ENCODE peak calls at places on chromosomes 3 and 15, in six cellular contexts. O, R, G, V, C and I are unnamed samples.

GRCh38 chr3:173007079-173007723 is 133.8 kb downstream of the SPATA16 start:
- DNase-seq in O (no peak), R (no peak), G (no peak), V (no peak), C (no peak), I (no peak)

GRCh38 chr3:66554178-66554577 is 53.4 kb upstream of the LRIG1 start:
- DNase-seq in O (no peak), R (no peak), G (no peak), V (no peak), C (no peak), I (no peak)

GRCh38 chr3:185732782-185733181 is 92.1 kb downstream of the IGF2BP2 start:
- DNase-seq in O (no peak), R (no peak), G (no peak), V (no peak), C (no peak), I (no peak)

GRCh38 chr3:16066975-16067374 is 107.5 kb upstream of the GALNT15 start:
- DNase-seq in O (no peak), R (no peak), G (no peak), V (no peak), C (no peak), I (no peak)

GRCh38 chr15:40064231-40064894 is 25.4 kb upstream of the SRP14 start:
- DNase-seq in O (no peak), R (no peak), G (no peak), V (no peak), C (no peak), I (no peak)

GRCh38 chr15:26082833-26083174 is 219.7 kb upstream of the ATP10A start:
- DNase-seq in O (no peak), R (no peak), G (no peak), V (no peak), C (no peak), I (no peak)

GRCh38 chr15:100227781-100228180 is 114.0 kb downstream of the ADAMTS17 start:
- DNase-seq in O (no peak), R (no peak), G (no peak), V (peak; percentile 49), C (no peak), I (no peak)

GRCh38 chr15:69826818-69827174 is 270.9 kb downstream of the TLE3 start:
- DNase-seq in O (no peak), R (no peak), G (no peak), V (no peak), C (no peak), I (no peak)

GRCh38 chr3:30567139-30567753 is 39.2 kb upstream of the TGFBR2 start:
- DNase-seq in O (no peak), R (no peak), G (no peak), V (no peak), C (no peak), I (no peak)

GRCh38 chr3:194584866-194585265 is 48.4 kb downstream of the TMEM44 start:
- DNase-seq in O (no peak), R (no peak), G (no peak), V (peak; percentile 43), C (no peak), I (no peak)
- H3K4me3 ChIP-seq in O (no peak overlapping the region), R (peak overlapping the region; percentile 96), G (no peak overlapping the region), V (no peak overlapping the region), C (peak overlapping the region; percentile 73), I (peak overlapping the region; percentile 79)

DNA sequence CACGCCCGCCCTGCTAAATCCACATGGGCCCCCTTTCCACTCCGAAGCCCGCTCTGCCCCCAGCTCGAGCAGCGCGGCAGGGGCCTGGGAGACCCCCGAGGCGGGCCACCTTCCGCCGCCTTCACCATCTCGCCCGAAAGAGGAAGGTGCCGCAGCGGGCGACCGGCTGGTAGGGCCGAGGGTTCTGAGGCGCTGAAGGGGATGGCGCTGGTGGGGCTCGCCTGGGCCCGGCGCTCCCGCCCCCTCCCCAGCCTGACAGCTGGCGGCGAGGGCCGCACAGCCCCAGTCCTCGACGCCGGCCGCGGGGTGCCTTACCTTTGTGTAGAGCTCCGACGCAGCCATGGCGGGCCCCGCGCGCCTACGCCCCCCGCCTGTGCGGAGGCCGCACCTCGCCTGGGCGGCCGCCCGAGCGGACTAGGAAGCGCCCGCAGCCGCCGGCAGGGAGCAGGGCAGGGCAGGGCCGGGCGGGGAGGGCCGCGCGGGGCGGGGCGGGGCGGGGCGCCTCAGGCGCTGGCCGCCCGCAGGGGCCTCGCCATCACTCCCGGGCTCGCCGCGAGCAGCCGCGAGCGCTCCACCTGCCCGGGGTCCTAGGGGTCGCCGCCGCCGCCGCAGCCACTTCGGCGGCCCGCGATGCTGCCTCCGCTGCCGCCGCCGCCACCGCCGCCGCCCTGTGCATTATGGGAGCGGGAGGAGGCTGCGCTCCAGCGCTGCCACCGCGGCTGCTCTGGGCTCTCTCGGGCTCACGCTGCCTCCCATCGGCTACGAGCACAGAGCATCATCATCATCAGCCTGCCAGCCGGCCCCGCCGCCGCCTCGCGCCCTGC is at the start of gene MYO5A:
- DNase-seq in O (peak; percentile 83), R (peak; percentile 75), G (peak; percentile 39), V (peak; percentile 78), C (peak; percentile 22), I (peak; percentile 87)
- TF ChIP-seq POLR2A in O (peak; percentile 11), R (no peak), G (peak; percentile 35), V (peak; percentile 12), C (no peak), I (no peak)

DNA sequence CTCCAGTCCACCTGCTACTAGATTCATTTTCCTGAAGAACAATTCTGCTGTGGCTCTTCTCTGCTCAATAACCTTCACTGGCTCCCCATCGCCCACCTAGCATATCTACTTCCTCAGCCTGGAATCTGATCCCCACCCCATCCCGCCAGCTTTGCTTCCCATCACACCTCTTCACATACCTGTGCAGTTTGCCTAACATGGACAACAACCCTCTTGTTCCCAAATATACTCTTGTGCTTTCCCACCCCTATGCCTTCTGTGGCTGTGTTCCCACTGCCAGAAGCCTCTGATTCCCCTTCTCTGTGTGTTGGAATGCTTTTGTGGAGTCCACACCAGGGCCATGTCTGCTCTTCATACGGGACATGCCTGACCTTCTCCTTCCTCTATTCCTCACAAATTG is 29.5 kb downstream of the CMTM7 start:
- DNase-seq in O (no peak), R (no peak), G (no peak), V (no peak), C (peak; percentile 7), I (no peak)
- H3K27ac ChIP-seq in O (peak overlapping the region; percentile 47), R (no peak overlapping the region), G (peak overlapping the region; percentile 69), V (no peak overlapping the region), C (peak overlapping the region; percentile 97), I (peak overlapping the region; percentile 23)

GRCh38 chr15:74844319-74845207 is 1.6 kb upstream of the ULK3 start:
- DNase-seq in O (no peak), R (peak; percentile 66), G (no peak), V (no peak), C (no peak), I (no peak)
- H3K4me3 ChIP-seq in O (no peak overlapping the region), R (no peak overlapping the region), G (no peak overlapping the region), V (no peak overlapping the region), C (no peak overlapping the region), I (no peak overlapping the region)

GRCh38 chr15:96334017-96334704 is 3.7 kb downstream of the NR2F2 start:
- DNase-seq in O (no peak), R (no peak), G (no peak), V (peak; percentile 25), C (no peak), I (no peak)

GRCh38 chr15:96334705-96335428 is 4.4 kb downstream of the NR2F2 start:
- DNase-seq in O (no peak), R (no peak), G (no peak), V (no peak), C (no peak), I (no peak)

GRCh38 chr15:96336643-96337353 is 6.3 kb downstream of the NR2F2 start:
- DNase-seq in O (no peak), R (no peak), G (no peak), V (no peak), C (no peak), I (no peak)

GRCh38 chr15:96336045-96336642 is 5.6 kb downstream of the NR2F2 start:
- DNase-seq in O (no peak), R (no peak), G (no peak), V (no peak), C (no peak), I (no peak)

DNA sequence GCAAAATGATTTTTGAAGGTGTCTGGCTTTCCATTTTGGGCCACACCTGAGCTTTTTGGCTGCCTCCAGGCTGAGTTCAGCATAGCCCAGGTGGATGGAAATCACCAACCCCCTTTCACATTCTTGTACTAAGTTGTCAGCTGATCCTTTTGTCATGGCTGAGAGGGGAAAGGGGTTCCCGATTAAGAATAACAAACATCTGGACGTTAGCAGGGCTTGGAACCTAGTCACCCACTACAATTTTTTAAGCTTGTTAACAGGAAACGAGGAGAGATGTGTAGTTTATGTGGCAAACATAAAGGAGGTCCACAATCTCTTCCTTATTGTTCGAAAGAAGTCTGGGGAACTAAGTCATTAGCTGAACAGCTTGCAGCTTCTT is 4.9 kb downstream of the NR2F2 start:
- DNase-seq in O (no peak), R (no peak), G (no peak), V (no peak), C (no peak), I (no peak)
- TF ChIP-seq POLR2A in O (no peak), R (no peak), G (no peak), V (no peak), C (no peak), I (no peak)

DNA sequence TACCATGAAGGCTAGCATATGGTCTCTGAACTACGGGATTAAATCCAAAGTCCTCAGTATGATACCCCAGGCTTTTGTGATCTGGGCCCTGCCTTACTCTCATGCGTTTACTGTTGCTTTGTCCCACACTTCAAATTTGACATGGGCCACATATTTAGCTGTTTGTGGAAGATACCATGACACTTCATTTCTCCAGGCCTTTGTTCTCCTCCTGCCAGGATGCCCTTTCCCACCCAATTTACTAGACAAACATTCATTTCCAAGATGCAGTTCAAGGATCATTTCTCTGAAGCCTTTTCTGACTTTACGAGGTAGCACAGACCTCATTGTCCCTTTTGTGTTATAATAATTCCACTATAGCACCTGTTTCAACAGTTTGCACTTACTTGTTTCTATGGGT is 2.2 kb upstream of the OXSM start:
- DNase-seq in O (no peak), R (no peak), G (no peak), V (no peak), C (no peak), I (no peak)
- H3K27ac ChIP-seq in O (no peak overlapping the region), R (no peak overlapping the region), G (no peak overlapping the region), V (no peak overlapping the region), C (no peak overlapping the region), I (no peak overlapping the region)

DNA sequence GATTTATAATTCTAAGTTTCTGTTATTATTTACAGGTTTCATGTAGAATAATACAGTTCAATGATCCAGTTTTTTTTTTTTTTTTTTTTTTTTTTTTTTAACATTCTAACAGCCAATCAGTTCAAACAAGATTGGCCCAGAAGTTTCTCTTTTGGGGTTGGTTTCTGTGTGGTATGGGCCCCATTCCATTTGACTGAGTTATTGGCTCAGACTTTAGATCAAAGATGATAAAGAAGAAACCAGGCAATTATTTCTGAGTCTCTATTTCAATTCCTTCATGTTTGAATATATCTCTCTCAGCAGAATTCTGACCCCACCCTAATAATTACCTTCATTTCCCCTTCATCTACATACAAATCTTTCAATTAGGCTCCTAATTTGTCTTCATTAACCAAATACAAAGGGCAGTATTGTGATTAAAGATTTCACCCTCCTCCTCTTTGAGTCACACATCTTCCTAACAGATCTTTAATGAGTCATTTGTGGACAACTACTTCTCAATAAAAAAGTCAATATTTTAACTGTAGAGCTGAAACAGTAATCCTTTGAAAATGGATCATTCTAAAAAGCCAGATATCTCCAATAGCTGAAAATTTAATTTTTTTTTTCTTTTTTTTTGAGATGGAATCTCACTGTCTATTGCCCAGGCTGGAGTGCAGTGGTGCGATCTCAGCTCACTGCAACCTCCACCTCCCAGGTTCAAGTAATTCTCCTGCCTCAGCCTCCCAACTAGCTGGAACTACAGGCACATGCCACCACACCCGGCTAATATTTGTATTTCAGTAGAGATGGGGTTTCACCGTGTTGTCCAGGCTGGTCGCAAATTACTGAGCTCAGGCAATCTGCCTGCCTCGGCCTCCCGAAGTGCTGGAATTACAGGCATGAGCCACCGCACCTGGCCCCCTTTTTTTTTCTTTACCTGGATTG is 878.8 kb downstream of the NAALADL2 start:
- DNase-seq in O (no peak), R (no peak), G (no peak), V (no peak), C (no peak), I (no peak)
- H3K4me3 ChIP-seq in O (no peak overlapping the region), R (no peak overlapping the region), G (no peak overlapping the region), V (no peak overlapping the region), C (no peak overlapping the region), I (no peak overlapping the region)